ENCODE peak calls at places on chromosomes 2 and 18, in ten cellular contexts. G, U, W, A, P, M, D, Y, R and F are unnamed samples.
A peak's percentile ranks its signal among the peaks of the same experiment; 100 is the strongest.

GRCh38 chr2:32559136-32559535 is 68.7 kb upstream of the TTC27 start:
- DNase-seq in G (no peak), U (no peak), W (no peak), A (no peak), P (no peak), M (peak; percentile 68), D (peak; percentile 82), Y (peak; percentile 33), R (no peak), F (no peak)

GRCh38 chr18:44799422-44800421 is 119.0 kb downstream of the SETBP1 start:
- DNase-seq in G (no peak), U (peak; percentile 16), W (no peak), A (no peak), P (no peak), M (no peak), D (no peak), Y (no peak), R (no peak), F (no peak)

GRCh38 chr2:202178342-202178958 is 59.9 kb downstream of the SUMO1 start:
- DNase-seq in G (peak; percentile 84), U (peak; percentile 67), W (peak; percentile 29), A (peak; percentile 60), P (peak; percentile 70), M (peak; percentile 80), D (peak; percentile 75), Y (peak; percentile 79), R (peak; percentile 46), F (peak; percentile 67)

GRCh38 chr18:34509163-34509562 is 200.9 kb upstream of the DTNA start:
- DNase-seq in G (no peak), U (no peak), W (no peak), A (no peak), P (no peak), M (no peak), D (no peak), Y (no peak), R (no peak), F (no peak)

GRCh38 chr18:3869848-3870247 is 419.9 kb downstream of the TGIF1 start:
- DNase-seq in G (peak; percentile 62), U (peak; percentile 56), W (no peak), A (no peak), P (peak; percentile 68), M (peak; percentile 86), D (peak; percentile 65), Y (peak; percentile 76), R (peak; percentile 37), F (peak; percentile 19)

GRCh38 chr2:46954951-46955571 is 39.5 kb upstream of the MCFD2 start:
- DNase-seq in G (peak; percentile 61), U (no peak), W (peak; percentile 90), A (peak; percentile 48), P (peak; percentile 76), M (peak; percentile 85), D (peak; percentile 90), Y (peak; percentile 93), R (peak; percentile 51), F (peak; percentile 89)

GRCh38 chr2:184560603-184561002 is 37.7 kb upstream of the ZNF804A start:
- DNase-seq in G (no peak), U (no peak), W (peak; percentile 26), A (no peak), P (no peak), M (no peak), D (no peak), Y (no peak), R (no peak), F (no peak)

GRCh38 chr2:53859354-53860159 is at the start of gene GPR75:
- DNase-seq in G (peak; percentile 15), U (no peak), W (no peak), A (peak; percentile 63), P (no peak), M (peak; percentile 21), D (no peak), Y (peak; percentile 17), R (peak; percentile 37), F (no peak)

GRCh38 chr2:101912545-101912944 is 79.2 kb upstream of the IL1R2 start:
- DNase-seq in G (no peak), U (peak; percentile 44), W (no peak), A (no peak), P (no peak), M (no peak), D (no peak), Y (no peak), R (no peak), F (no peak)

GRCh38 chr2:146037334-146037870 is 1517.5 kb upstream of the ZEB2 start:
- DNase-seq in G (no peak), U (no peak), W (no peak), A (no peak), P (no peak), M (no peak), D (no peak), Y (peak; percentile 11), R (no peak), F (no peak)

GRCh38 chr2:205704101-205704741 is 21.9 kb downstream of the NRP2 start:
- DNase-seq in G (no peak), U (no peak), W (no peak), A (no peak), P (peak; percentile 44), M (no peak), D (no peak), Y (peak; percentile 43), R (no peak), F (no peak)
- H3K4me1 ChIP-seq in G (peaks cover 83% of the 10 kb centered on the region), U (peaks cover 55% of the 10 kb centered on the region), W (peaks cover 25% of the 10 kb centered on the region), A (peaks cover 17% of the 10 kb centered on the region), P (peaks cover 91% of the 10 kb centered on the region), M (peaks cover 33% of the 10 kb centered on the region), D (peaks cover 46% of the 10 kb centered on the region), Y (peaks cover 53% of the 10 kb centered on the region), R (peaks cover 57% of the 10 kb centered on the region), F (peaks cover 100% of the 10 kb centered on the region)

DNA sequence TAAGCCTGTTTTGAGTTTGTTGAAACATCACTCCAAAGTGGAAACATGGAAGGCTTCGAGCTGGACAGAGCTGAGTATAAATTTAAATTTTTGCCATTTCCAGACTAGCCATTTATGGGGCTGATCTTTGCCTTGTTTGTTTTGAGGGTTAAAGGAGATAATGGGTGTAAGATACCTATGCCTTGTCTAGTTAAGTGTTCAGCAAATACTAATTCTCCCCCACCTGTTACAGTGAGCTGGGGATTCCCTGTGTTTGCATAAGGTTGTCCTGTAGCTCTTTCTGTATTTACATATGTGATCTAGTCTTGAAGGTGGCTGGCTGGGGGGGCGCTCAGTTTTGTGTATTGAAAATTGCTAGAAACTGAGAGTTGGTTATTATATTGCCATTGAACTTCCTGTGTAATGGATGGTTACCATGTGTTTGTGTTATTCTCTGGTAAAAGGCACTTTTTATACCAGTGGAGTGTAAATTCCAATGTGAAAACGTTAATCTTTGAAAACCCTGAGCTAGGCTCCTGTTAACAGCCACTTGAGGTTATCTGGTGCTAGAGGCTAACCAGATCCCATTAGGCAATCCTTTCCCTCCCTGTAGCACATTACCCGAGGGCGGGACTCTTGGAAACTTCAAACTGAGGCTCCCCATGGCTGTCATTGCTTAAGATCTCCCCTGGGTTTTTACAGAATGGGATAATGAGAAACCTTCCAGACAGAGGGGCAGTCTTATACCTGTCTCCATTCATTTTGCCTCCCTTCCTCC is 26.7 kb downstream of the TANC1 start:
- DNase-seq in G (peak; percentile 29), U (no peak), W (no peak), A (no peak), P (no peak), M (no peak), D (peak; percentile 80), Y (no peak), R (no peak), F (no peak)
- H3K4me2 ChIP-seq in G (no peak overlapping the region), U (no peak overlapping the region), W (peak overlapping the region; percentile 7), A (no peak overlapping the region), P (no peak overlapping the region), M (no peak overlapping the region), D (no peak overlapping the region), Y (no peak overlapping the region), R (no peak overlapping the region), F (peak overlapping the region; percentile 62)

GRCh38 chr2:64359892-64360657 is 93.9 kb upstream of the LGALSL start:
- DNase-seq in G (no peak), U (peak; percentile 50), W (peak; percentile 93), A (peak; percentile 52), P (peak; percentile 80), M (peak; percentile 95), D (peak; percentile 96), Y (peak; percentile 92), R (peak; percentile 98), F (peak; percentile 82)

GRCh38 chr2:64362562-64363026 is 91.4 kb upstream of the LGALSL start:
- DNase-seq in G (no peak), U (no peak), W (peak; percentile 93), A (no peak), P (no peak), M (no peak), D (no peak), Y (no peak), R (peak; percentile 99), F (no peak)

GRCh38 chr2:64359176-64359891 is 94.6 kb upstream of the LGALSL start:
- DNase-seq in G (no peak), U (peak; percentile 79), W (no peak), A (no peak), P (no peak), M (peak; percentile 34), D (peak; percentile 16), Y (no peak), R (peak; percentile 54), F (no peak)

GRCh38 chr2:64363140-64363539 is 90.8 kb upstream of the LGALSL start:
- DNase-seq in G (no peak), U (no peak), W (no peak), A (no peak), P (no peak), M (no peak), D (no peak), Y (no peak), R (no peak), F (no peak)

GRCh38 chr2:64361151-64361938 is 92.6 kb upstream of the LGALSL start:
- DNase-seq in G (no peak), U (no peak), W (no peak), A (no peak), P (no peak), M (no peak), D (no peak), Y (no peak), R (no peak), F (no peak)
- H3K4me1 ChIP-seq in G (peaks cover 7% of the 10 kb centered on the region), U (peaks cover 39% of the 10 kb centered on the region), W (peaks cover 55% of the 10 kb centered on the region), A (peaks cover 10% of the 10 kb centered on the region), P (peaks cover 3% of the 10 kb centered on the region), M (peaks cover 12% of the 10 kb centered on the region), D (peaks cover 18% of the 10 kb centered on the region), Y (peaks cover 4% of the 10 kb centered on the region), R (peaks cover 53% of the 10 kb centered on the region), F (peaks cover 11% of the 10 kb centered on the region)

GRCh38 chr18:9596843-9597242 is 17.5 kb downstream of the PPP4R1 start:
- DNase-seq in G (no peak), U (no peak), W (no peak), A (no peak), P (no peak), M (no peak), D (no peak), Y (no peak), R (no peak), F (no peak)

GRCh38 chr18:9596257-9596656 is 18.1 kb downstream of the PPP4R1 start:
- DNase-seq in G (no peak), U (no peak), W (no peak), A (no peak), P (peak; percentile 15), M (no peak), D (no peak), Y (no peak), R (no peak), F (no peak)

GRCh38 chr18:9595197-9595596 is 19.2 kb downstream of the PPP4R1 start:
- DNase-seq in G (no peak), U (no peak), W (no peak), A (no peak), P (peak; percentile 58), M (peak; percentile 63), D (peak; percentile 55), Y (peak; percentile 53), R (peak; percentile 26), F (no peak)

GRCh38 chr18:9597609-9598008 is 16.8 kb downstream of the PPP4R1 start:
- DNase-seq in G (no peak), U (no peak), W (no peak), A (no peak), P (no peak), M (no peak), D (no peak), Y (no peak), R (no peak), F (no peak)

GRCh38 chr18:9594782-9595181 is 19.6 kb downstream of the PPP4R1 start:
- DNase-seq in G (no peak), U (no peak), W (no peak), A (no peak), P (no peak), M (peak; percentile 44), D (peak; percentile 42), Y (peak; percentile 58), R (peak; percentile 85), F (no peak)
- H3K4me2 ChIP-seq in G (no peak overlapping the region), U (no peak overlapping the region), W (no peak overlapping the region), A (no peak overlapping the region), P (peak overlapping the region; percentile 16), M (peak overlapping the region; percentile 76), D (no peak overlapping the region), Y (peak overlapping the region; percentile 99), R (peak overlapping the region; percentile 92), F (peak overlapping the region; percentile 52)